ENCODE peak calls at places on chromosome 6, in five cellular contexts. R, W, I, T and O are unnamed samples.

GRCh38 chr6:56637640-56638039 is 5.0 kb downstream of the DST start:
- DNase-seq in W (no peak), T (peak), I (peak), R (no peak), O (no peak)

GRCh38 chr6:110656492-110656891 is 158.8 kb downstream of the CDK19 start:
- DNase-seq in I (peak), T (peak), R (no peak), W (no peak), O (no peak)

GRCh38 chr6:38319259-38320255 is 320.2 kb downstream of the BTBD9 start:
- DNase-seq in T (peak), I (no peak), R (no peak), W (no peak), O (no peak)

GRCh38 chr6:166765234-166765541 is 138.1 kb upstream of the RPS6KA2 start:
- DNase-seq in R (no peak), T (no peak), I (no peak), W (no peak), O (no peak)

GRCh38 chr6:5036309-5036708 is 32.5 kb upstream of the RPP40 start:
- DNase-seq in T (peak), I (peak), R (no peak), W (peak), O (no peak)

GRCh38 chr6:56840467-56841371 is 114.2 kb upstream of the BEND6 start:
- DNase-seq in I (peak), W (no peak), T (peak), R (no peak), O (no peak)

GRCh38 chr6:15308445-15309213 is 62.8 kb downstream of the JARID2 start:
- DNase-seq in W (no peak), T (no peak), I (no peak), R (no peak), O (no peak)

GRCh38 chr6:163323274-163323673 is 91.2 kb upstream of the QKI start:
- DNase-seq in T (no peak), W (no peak), I (no peak), R (no peak), O (no peak)

GRCh38 chr6:57822896-57823358 is 505.5 kb downstream of the PRIM2 start:
- DNase-seq in I (no peak), T (no peak), W (no peak), R (no peak), O (no peak)

GRCh38 chr6:71367763-71368162 is 79.2 kb downstream of the OGFRL1 start:
- DNase-seq in I (no peak), T (peak), R (no peak), W (no peak), O (no peak)

GRCh38 chr6:36290668-36291620 is 21.1 kb downstream of the PNPLA1 start:
- DNase-seq in R (peak), W (no peak), T (peak), I (no peak), O (no peak)

GRCh38 chr6:67748521-67748920 is 886.6 kb upstream of the ADGRB3 start:
- DNase-seq in R (no peak), W (no peak), I (no peak), T (no peak), O (no peak)

GRCh38 chr6:144339859-144340452 is 54.8 kb downstream of the UTRN start:
- DNase-seq in W (no peak), R (no peak), T (no peak), I (no peak), O (no peak)

GRCh38 chr6:87828044-87828443 is 126.0 kb upstream of the AKIRIN2 start:
- DNase-seq in R (no peak), I (no peak), T (no peak), W (no peak), O (no peak)

GRCh38 chr6:16947461-16948159 is 154.2 kb upstream of the STMND1 start:
- DNase-seq in R (no peak), W (no peak), I (peak), T (peak), O (no peak)

GRCh38 chr6:15441215-15441868 is 195.5 kb downstream of the JARID2 start:
- DNase-seq in T (peak), I (peak), W (peak), R (no peak), O (no peak)

GRCh38 chr6:55082021-55082420 is 92.3 kb upstream of the HCRTR2 start:
- DNase-seq in T (peak), R (no peak), I (no peak), W (no peak), O (no peak)

GRCh38 chr6:14454467-14454763 is 336.8 kb downstream of the CD83 start:
- DNase-seq in R (no peak), I (no peak), T (no peak), W (no peak), O (no peak)

GRCh38 chr6:109449064-109449788 is 6.3 kb downstream of the MICAL1 start:
- DNase-seq in R (no peak), I (no peak), W (no peak), T (no peak), O (no peak)

GRCh38 chr6:167934426-167934864 is 63.0 kb upstream of the KIF25 start:
- DNase-seq in R (no peak), I (no peak), W (peak), T (no peak), O (no peak)

GRCh38 chr6:51542466-51542865 is 544.9 kb downstream of the PKHD1 start:
- DNase-seq in T (no peak), W (no peak), I (no peak), R (no peak), O (no peak)

GRCh38 chr6:29236060-29236459 is 65.4 kb downstream of the OR2J2 start:
- DNase-seq in T (no peak), W (no peak), I (no peak), R (no peak), O (no peak)

GRCh38 chr6:132227937-132228336 is 173.3 kb downstream of the MOXD1 start:
- DNase-seq in I (no peak), T (no peak), W (no peak), R (no peak), O (no peak)

GRCh38 chr6:63452117-63452516 is 120.2 kb upstream of the LOC128125822 start:
- DNase-seq in R (no peak), I (peak), W (no peak), T (peak), O (no peak)

GRCh38 chr6:19024737-19025136 is 637.6 kb downstream of the RNF144B start:
- DNase-seq in W (peak), T (peak), I (peak), R (peak), O (no peak)

GRCh38 chr6:65760285-65760684 is 53.3 kb upstream of the EYS start:
- DNase-seq in T (no peak), W (no peak), I (peak), R (peak), O (no peak)

GRCh38 chr6:6384520-6384919 is 64.1 kb upstream of the F13A1 start:
- DNase-seq in R (no peak), I (no peak), T (no peak), W (no peak), O (no peak)

GRCh38 chr6:164007881-164008280 is 593.4 kb downstream of the QKI start:
- DNase-seq in W (no peak), T (no peak), I (no peak), R (no peak), O (no peak)

GRCh38 chr6:69827491-69827890 is 30.7 kb upstream of the LMBRD1 start:
- DNase-seq in T (peak), R (no peak), W (no peak), I (no peak), O (no peak)

GRCh38 chr6:158293122-158293521 is 19.1 kb upstream of the TULP4 start:
- DNase-seq in R (no peak), W (no peak), I (no peak), T (no peak), O (no peak)

GRCh38 chr6:30495993-30496392 is 6.7 kb downstream of the HLA-E start:
- DNase-seq in I (no peak), W (no peak), T (no peak), R (no peak), O (no peak)

GRCh38 chr6:30493643-30494250 is 4.4 kb downstream of the HLA-E start:
- DNase-seq in R (no peak), W (peak), I (no peak), T (no peak), O (no peak)

GRCh38 chr6:30494275-30494990 is 5.1 kb downstream of the HLA-E start:
- DNase-seq in I (no peak), R (no peak), T (no peak), W (no peak), O (no peak)

GRCh38 chr6:30500421-30501069 is 11.2 kb downstream of the HLA-E start:
- DNase-seq in I (no peak), R (no peak), W (no peak), T (no peak), O (no peak)

GRCh38 chr6:30497714-30498113 is 8.4 kb downstream of the HLA-E start:
- DNase-seq in W (no peak), T (no peak), I (no peak), R (no peak), O (no peak)
- TF ChIP-seq CTCF in W (no peak), T (no peak), I (no peak), R (no peak), O (no peak)

DNA sequence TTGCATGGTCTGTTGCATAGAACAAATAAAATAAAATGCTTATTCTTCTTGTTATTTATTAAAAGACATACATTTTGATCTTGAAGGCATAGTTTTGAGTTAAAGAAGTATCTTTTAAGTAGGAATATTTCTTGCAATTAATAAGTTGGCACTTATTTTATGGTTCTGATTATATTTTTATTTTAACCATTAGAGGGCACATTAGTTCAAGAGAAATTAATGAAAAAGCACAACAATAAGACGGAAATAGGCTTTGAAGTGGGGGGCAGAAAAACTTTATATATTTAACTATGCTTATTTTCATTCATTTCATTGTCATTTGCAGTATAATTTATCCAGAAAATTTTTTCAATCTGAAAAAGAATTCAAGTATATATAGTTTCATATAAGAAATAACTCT is 44.2 kb upstream of the MAP3K7 start:
- DNase-seq in R (no peak), T (no peak), W (no peak), I (no peak), O (no peak)
- TF ChIP-seq CTCF in R (no peak), T (peak), W (no peak), I (no peak), O (no peak)

GRCh38 chr6:127186889-127187288 is 68.4 kb downstream of the RSPO3 start:
- DNase-seq in R (no peak), W (peak), I (peak), T (peak), O (no peak)
- TF ChIP-seq CTCF in R (peak), W (peak), I (peak), T (peak), O (peak)

GRCh38 chr6:64679411-64679810 is 1027.6 kb downstream of the EYS start:
- DNase-seq in I (no peak), T (peak), R (no peak), W (no peak), O (no peak)
- TF ChIP-seq CTCF in I (no peak), T (no peak), R (no peak), W (no peak), O (no peak)

DNA sequence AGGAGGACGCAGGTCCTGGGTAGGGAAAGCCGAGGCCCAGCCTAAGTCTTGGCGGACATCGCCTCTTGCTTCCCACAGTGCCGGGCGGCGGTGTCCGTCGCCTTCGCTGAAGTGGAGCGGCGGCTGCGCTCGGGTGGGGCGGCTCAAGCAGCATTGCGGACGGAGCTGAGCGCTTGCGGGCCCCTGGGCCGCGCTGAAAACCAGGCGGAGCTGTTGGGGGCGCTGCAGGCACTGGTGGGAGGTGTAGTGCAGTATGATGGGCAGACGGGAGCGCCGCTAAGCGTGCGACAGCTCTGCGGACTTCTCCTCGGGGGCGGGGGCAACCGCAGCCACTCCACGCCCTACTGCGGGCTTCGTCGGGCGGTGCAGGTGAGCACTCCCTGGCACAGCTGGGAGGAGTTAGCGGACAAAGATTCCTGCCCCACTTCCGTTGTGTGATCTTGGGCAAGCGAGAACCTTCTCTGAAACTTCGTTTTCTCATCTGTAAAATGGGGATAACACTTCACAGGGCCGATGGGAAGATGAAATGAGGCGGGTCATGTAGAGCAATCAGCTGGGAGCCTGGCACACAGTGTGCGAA is 4.3 kb downstream of the PRSS16 start:
- DNase-seq in I (no peak), T (peak), W (peak), R (no peak), O (peak)
- TF ChIP-seq CTCF in I (peak), T (peak), W (peak), R (peak), O (peak)

GRCh38 chr6:154510144-154510905 is at the start of gene CNKSR3:
- DNase-seq in W (peak), I (peak), R (no peak), T (peak), O (peak)
- TF ChIP-seq CTCF in W (no peak), I (peak), R (no peak), T (peak), O (peak)

DNA sequence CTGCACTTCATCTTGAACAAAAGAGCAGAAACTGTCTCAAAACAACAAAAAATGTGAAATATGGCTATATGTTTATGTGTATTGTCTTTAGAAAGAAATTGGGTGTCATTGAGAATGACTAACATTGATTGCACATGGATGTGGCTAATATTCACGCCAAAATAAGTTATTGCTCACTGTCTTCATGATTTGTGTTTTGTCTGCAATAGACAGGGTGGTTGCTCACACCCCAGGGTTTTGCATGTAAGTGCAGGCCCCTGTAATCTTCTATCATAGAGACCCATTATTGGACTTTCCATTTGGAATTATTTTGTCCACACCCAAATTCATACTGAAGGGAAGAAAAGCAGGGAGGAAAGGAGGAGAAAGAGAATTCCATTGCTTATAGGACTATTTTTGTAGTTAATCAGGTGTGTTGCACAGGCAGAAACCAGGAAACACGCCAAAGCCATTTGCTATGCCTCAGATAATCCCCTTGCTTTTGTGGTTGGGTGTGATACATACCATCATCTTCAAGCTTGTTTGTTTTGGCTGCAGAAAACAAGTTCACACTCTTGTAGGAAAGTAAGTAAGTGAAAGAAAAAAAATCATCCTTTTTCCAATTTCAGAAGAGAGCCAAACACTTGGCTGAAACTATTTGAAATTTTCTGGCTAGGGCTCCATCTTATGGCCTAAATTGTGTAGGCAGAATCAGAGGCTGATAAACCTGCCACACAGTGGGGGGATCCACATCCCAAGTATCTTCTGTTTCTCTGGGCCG is 214.1 kb downstream of the COL12A1 start:
- DNase-seq in T (peak), I (no peak), R (peak), W (no peak), O (no peak)
- TF ChIP-seq CTCF in T (peak), I (no peak), R (peak), W (no peak), O (no peak)

GRCh38 chr6:3987072-3987471 is 91.9 kb downstream of the FAM217A start:
- DNase-seq in I (no peak), W (no peak), R (no peak), T (no peak), O (no peak)

GRCh38 chr6:3987576-3987975 is 91.4 kb downstream of the FAM217A start:
- DNase-seq in R (no peak), W (no peak), I (no peak), T (no peak), O (no peak)

GRCh38 chr6:3986241-3986640 is 92.7 kb downstream of the FAM217A start:
- DNase-seq in T (no peak), W (no peak), I (no peak), R (no peak), O (no peak)

GRCh38 chr6:3991941-3992340 is 87.0 kb downstream of the FAM217A start:
- DNase-seq in I (no peak), R (no peak), W (no peak), T (no peak), O (no peak)

GRCh38 chr6:3990692-3991491 is 88.0 kb downstream of the FAM217A start:
- DNase-seq in W (peak), I (peak), R (peak), T (peak), O (peak)
- TF ChIP-seq CTCF in W (peak), I (peak), R (peak), T (peak), O (peak)

DNA sequence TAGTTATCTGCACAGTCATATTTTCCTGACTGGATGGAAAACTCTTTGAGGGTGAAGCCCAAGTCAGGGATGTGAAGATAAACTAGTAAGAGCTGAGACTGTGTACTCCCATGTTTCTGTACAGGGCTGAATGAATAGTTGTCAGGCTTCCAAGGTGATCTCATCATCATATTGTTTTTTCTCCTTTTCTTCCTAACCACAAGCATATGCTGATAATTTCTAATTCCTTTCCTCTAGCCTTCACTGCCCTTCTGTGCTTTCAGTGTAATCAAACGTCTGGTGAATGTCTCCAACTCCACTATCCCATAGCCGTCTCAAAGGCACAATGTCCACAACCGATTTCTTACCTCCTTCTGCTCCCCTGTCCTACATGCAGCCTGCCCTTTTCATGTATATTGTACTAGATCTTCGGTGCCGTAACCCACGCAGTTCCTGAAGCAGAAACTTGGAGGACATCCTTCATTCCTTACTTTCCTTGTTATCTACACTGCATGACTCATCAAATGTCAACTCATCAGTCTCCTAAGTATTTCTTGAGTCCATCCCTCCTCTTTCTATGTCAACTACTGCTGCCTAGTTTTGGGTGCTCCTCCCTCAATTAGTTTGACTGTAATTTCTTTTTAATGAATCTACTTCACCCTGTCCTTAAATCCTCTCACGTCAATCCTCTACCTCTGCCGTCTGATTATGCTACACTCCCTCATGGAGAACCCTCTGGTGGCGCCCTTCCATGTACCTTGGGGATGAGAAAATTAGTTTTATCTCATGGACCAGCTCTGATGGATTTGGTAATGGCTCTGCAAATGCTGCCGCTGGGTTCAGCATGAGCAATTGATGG is 21.9 kb downstream of the NCOA7 start:
- DNase-seq in R (peak), T (peak), I (no peak), W (no peak), O (no peak)
- TF ChIP-seq CTCF in R (no peak), T (no peak), I (no peak), W (no peak), O (no peak)

GRCh38 chr6:160261120-160261450 is 2.5 kb upstream of the SLC22A2 start:
- DNase-seq in T (no peak), I (no peak), R (no peak), W (no peak), O (no peak)

GRCh38 chr6:160264213-160264612 is 5.6 kb upstream of the SLC22A2 start:
- DNase-seq in T (no peak), R (no peak), I (no peak), W (no peak), O (no peak)

GRCh38 chr6:160263214-160263939 is 4.8 kb upstream of the SLC22A2 start:
- DNase-seq in W (no peak), R (no peak), T (no peak), I (no peak), O (no peak)

GRCh38 chr6:160260283-160261119 is 1.9 kb upstream of the SLC22A2 start:
- DNase-seq in I (no peak), W (no peak), T (peak), R (no peak), O (no peak)

GRCh38 chr6:160261991-160262718 is 3.5 kb upstream of the SLC22A2 start:
- DNase-seq in R (no peak), T (no peak), I (peak), W (no peak), O (no peak)
- TF ChIP-seq CTCF in R (peak), T (no peak), I (peak), W (peak), O (peak)